ENCODE peak calls at places on chromosomes 7 and 10, in seven cellular contexts. One of them, this sample, is unnamed.

GRCh38 chr10:61545170-61545569 is 92.0 kb upstream of the TMEM26 start:
- DNase-seq in skeletal muscle cell: no peak
- DNase-seq in stimulated activated CD4-positive, alpha-beta T cell treated with anti-CD3 and anti-CD28 coated beads, Interleukin-12 subunit alpha, Interleukin-12 subunit beta, amount 100 ng/mL, for 4 hours: no peak
- DNase-seq in AG09309: no peak
- DNase-seq in renal cortical epithelial cell: no peak
- DNase-seq in NCI-H345: no peak
- DNase-seq in SW 1271: no peak
- DNase-seq in this sample: no peak

GRCh38 chr10:27143686-27144085 is 10.5 kb downstream of the YME1L1 start:
- DNase-seq in skeletal muscle cell: no peak
- DNase-seq in stimulated activated CD4-positive, alpha-beta T cell treated with anti-CD3 and anti-CD28 coated beads, Interleukin-12 subunit alpha, Interleukin-12 subunit beta, amount 100 ng/mL, for 4 hours: no peak
- DNase-seq in AG09309: no peak
- DNase-seq in renal cortical epithelial cell: no peak
- DNase-seq in NCI-H345: no peak
- DNase-seq in SW 1271: no peak
- DNase-seq in this sample: no peak

GRCh38 chr10:92177546-92177945 is 113.3 kb downstream of the CPEB3 start:
- DNase-seq in skeletal muscle cell: no peak
- DNase-seq in stimulated activated CD4-positive, alpha-beta T cell treated with anti-CD3 and anti-CD28 coated beads, Interleukin-12 subunit alpha, Interleukin-12 subunit beta, amount 100 ng/mL, for 4 hours: no peak
- DNase-seq in AG09309: no peak
- DNase-seq in renal cortical epithelial cell: no peak
- DNase-seq in NCI-H345: no peak
- DNase-seq in SW 1271: no peak
- DNase-seq in this sample: no peak

GRCh38 chr7:514651-515598 is 4.7 kb downstream of the PDGFA start:
- DNase-seq in skeletal muscle cell: no peak
- DNase-seq in stimulated activated CD4-positive, alpha-beta T cell treated with anti-CD3 and anti-CD28 coated beads, Interleukin-12 subunit alpha, Interleukin-12 subunit beta, amount 100 ng/mL, for 4 hours: peak
- DNase-seq in AG09309: no peak
- DNase-seq in renal cortical epithelial cell: no peak
- DNase-seq in NCI-H345: no peak
- DNase-seq in SW 1271: no peak
- DNase-seq in this sample: no peak

GRCh38 chr7:122155566-122155965 is 11.5 kb upstream of the AASS start:
- DNase-seq in skeletal muscle cell: no peak
- DNase-seq in stimulated activated CD4-positive, alpha-beta T cell treated with anti-CD3 and anti-CD28 coated beads, Interleukin-12 subunit alpha, Interleukin-12 subunit beta, amount 100 ng/mL, for 4 hours: no peak
- DNase-seq in AG09309: no peak
- DNase-seq in renal cortical epithelial cell: no peak
- DNase-seq in NCI-H345: no peak
- DNase-seq in SW 1271: no peak
- DNase-seq in this sample: no peak

GRCh38 chr10:19658131-19658530 is 158.1 kb upstream of the PLXDC2 start:
- DNase-seq in skeletal muscle cell: no peak
- DNase-seq in stimulated activated CD4-positive, alpha-beta T cell treated with anti-CD3 and anti-CD28 coated beads, Interleukin-12 subunit alpha, Interleukin-12 subunit beta, amount 100 ng/mL, for 4 hours: no peak
- DNase-seq in AG09309: no peak
- DNase-seq in renal cortical epithelial cell: no peak
- DNase-seq in NCI-H345: no peak
- DNase-seq in SW 1271: no peak
- DNase-seq in this sample: no peak

GRCh38 chr10:42996588-42996987 is 80.3 kb upstream of the RET start:
- DNase-seq in skeletal muscle cell: no peak
- DNase-seq in stimulated activated CD4-positive, alpha-beta T cell treated with anti-CD3 and anti-CD28 coated beads, Interleukin-12 subunit alpha, Interleukin-12 subunit beta, amount 100 ng/mL, for 4 hours: no peak
- DNase-seq in AG09309: no peak
- DNase-seq in renal cortical epithelial cell: no peak
- DNase-seq in NCI-H345: no peak
- DNase-seq in SW 1271: no peak
- DNase-seq in this sample: no peak

GRCh38 chr7:159118623-159119022 is 26.0 kb downstream of the VIPR2 start:
- DNase-seq in skeletal muscle cell: no peak
- DNase-seq in stimulated activated CD4-positive, alpha-beta T cell treated with anti-CD3 and anti-CD28 coated beads, Interleukin-12 subunit alpha, Interleukin-12 subunit beta, amount 100 ng/mL, for 4 hours: no peak
- DNase-seq in AG09309: no peak
- DNase-seq in renal cortical epithelial cell: no peak
- DNase-seq in NCI-H345: no peak
- DNase-seq in SW 1271: no peak
- DNase-seq in this sample: no peak

GRCh38 chr7:36440880-36441279 is 51.2 kb downstream of the ANLN start:
- DNase-seq in skeletal muscle cell: no peak
- DNase-seq in stimulated activated CD4-positive, alpha-beta T cell treated with anti-CD3 and anti-CD28 coated beads, Interleukin-12 subunit alpha, Interleukin-12 subunit beta, amount 100 ng/mL, for 4 hours: no peak
- DNase-seq in AG09309: peak
- DNase-seq in renal cortical epithelial cell: peak
- DNase-seq in NCI-H345: peak
- DNase-seq in SW 1271: no peak
- DNase-seq in this sample: peak

GRCh38 chr7:98731651-98732050 is 114.6 kb downstream of the NPTX2 start:
- DNase-seq in skeletal muscle cell: no peak
- DNase-seq in stimulated activated CD4-positive, alpha-beta T cell treated with anti-CD3 and anti-CD28 coated beads, Interleukin-12 subunit alpha, Interleukin-12 subunit beta, amount 100 ng/mL, for 4 hours: no peak
- DNase-seq in AG09309: no peak
- DNase-seq in renal cortical epithelial cell: no peak
- DNase-seq in NCI-H345: no peak
- DNase-seq in SW 1271: no peak
- DNase-seq in this sample: no peak

GRCh38 chr10:115606081-115606480 is 512.9 kb downstream of the ATRNL1 start:
- DNase-seq in skeletal muscle cell: peak
- DNase-seq in stimulated activated CD4-positive, alpha-beta T cell treated with anti-CD3 and anti-CD28 coated beads, Interleukin-12 subunit alpha, Interleukin-12 subunit beta, amount 100 ng/mL, for 4 hours: no peak
- DNase-seq in AG09309: no peak
- DNase-seq in renal cortical epithelial cell: no peak
- DNase-seq in NCI-H345: no peak
- DNase-seq in SW 1271: no peak
- DNase-seq in this sample: no peak

GRCh38 chr7:18003286-18003685 is 24.4 kb downstream of the PRPS1L1 start:
- DNase-seq in skeletal muscle cell: no peak
- DNase-seq in stimulated activated CD4-positive, alpha-beta T cell treated with anti-CD3 and anti-CD28 coated beads, Interleukin-12 subunit alpha, Interleukin-12 subunit beta, amount 100 ng/mL, for 4 hours: no peak
- DNase-seq in AG09309: no peak
- DNase-seq in renal cortical epithelial cell: no peak
- DNase-seq in NCI-H345: no peak
- DNase-seq in SW 1271: no peak
- DNase-seq in this sample: no peak

GRCh38 chr10:89206402-89207180 is 526 bp downstream of the CH25H start:
- DNase-seq in skeletal muscle cell: no peak
- DNase-seq in stimulated activated CD4-positive, alpha-beta T cell treated with anti-CD3 and anti-CD28 coated beads, Interleukin-12 subunit alpha, Interleukin-12 subunit beta, amount 100 ng/mL, for 4 hours: peak
- DNase-seq in AG09309: no peak
- DNase-seq in renal cortical epithelial cell: peak
- DNase-seq in NCI-H345: peak
- DNase-seq in SW 1271: no peak
- DNase-seq in this sample: no peak

GRCh38 chr7:445563-446288 is 73.9 kb downstream of the PDGFA start:
- DNase-seq in skeletal muscle cell: no peak
- DNase-seq in stimulated activated CD4-positive, alpha-beta T cell treated with anti-CD3 and anti-CD28 coated beads, Interleukin-12 subunit alpha, Interleukin-12 subunit beta, amount 100 ng/mL, for 4 hours: no peak
- DNase-seq in AG09309: no peak
- DNase-seq in renal cortical epithelial cell: no peak
- DNase-seq in NCI-H345: no peak
- DNase-seq in SW 1271: no peak
- DNase-seq in this sample: no peak

GRCh38 chr7:55048221-55048859 is 29.5 kb downstream of the EGFR start:
- DNase-seq in skeletal muscle cell: no peak
- DNase-seq in stimulated activated CD4-positive, alpha-beta T cell treated with anti-CD3 and anti-CD28 coated beads, Interleukin-12 subunit alpha, Interleukin-12 subunit beta, amount 100 ng/mL, for 4 hours: no peak
- DNase-seq in AG09309: no peak
- DNase-seq in renal cortical epithelial cell: no peak
- DNase-seq in NCI-H345: peak
- DNase-seq in SW 1271: no peak
- DNase-seq in this sample: peak

GRCh38 chr7:126606331-126606730 is 646.4 kb downstream of the GRM8 start:
- DNase-seq in skeletal muscle cell: no peak
- DNase-seq in stimulated activated CD4-positive, alpha-beta T cell treated with anti-CD3 and anti-CD28 coated beads, Interleukin-12 subunit alpha, Interleukin-12 subunit beta, amount 100 ng/mL, for 4 hours: no peak
- DNase-seq in AG09309: no peak
- DNase-seq in renal cortical epithelial cell: peak
- DNase-seq in NCI-H345: peak
- DNase-seq in SW 1271: no peak
- DNase-seq in this sample: no peak

GRCh38 chr10:52276982-52277381 is 37.1 kb upstream of the DKK1 start:
- DNase-seq in skeletal muscle cell: no peak
- DNase-seq in stimulated activated CD4-positive, alpha-beta T cell treated with anti-CD3 and anti-CD28 coated beads, Interleukin-12 subunit alpha, Interleukin-12 subunit beta, amount 100 ng/mL, for 4 hours: no peak
- DNase-seq in AG09309: no peak
- DNase-seq in renal cortical epithelial cell: no peak
- DNase-seq in NCI-H345: no peak
- DNase-seq in SW 1271: no peak
- DNase-seq in this sample: no peak

GRCh38 chr7:22662490-22663145 is 64.4 kb upstream of the IL6 start:
- DNase-seq in skeletal muscle cell: no peak
- DNase-seq in stimulated activated CD4-positive, alpha-beta T cell treated with anti-CD3 and anti-CD28 coated beads, Interleukin-12 subunit alpha, Interleukin-12 subunit beta, amount 100 ng/mL, for 4 hours: no peak
- DNase-seq in AG09309: no peak
- DNase-seq in renal cortical epithelial cell: peak
- DNase-seq in NCI-H345: no peak
- DNase-seq in SW 1271: no peak
- DNase-seq in this sample: no peak

GRCh38 chr7:83918142-83918541 is 269.2 kb upstream of the SEMA3E start:
- DNase-seq in skeletal muscle cell: no peak
- DNase-seq in stimulated activated CD4-positive, alpha-beta T cell treated with anti-CD3 and anti-CD28 coated beads, Interleukin-12 subunit alpha, Interleukin-12 subunit beta, amount 100 ng/mL, for 4 hours: no peak
- DNase-seq in AG09309: no peak
- DNase-seq in renal cortical epithelial cell: no peak
- DNase-seq in NCI-H345: no peak
- DNase-seq in SW 1271: no peak
- DNase-seq in this sample: no peak

GRCh38 chr10:69411476-69411875 is 5.2 kb downstream of the TACR2 start:
- DNase-seq in skeletal muscle cell: no peak
- DNase-seq in stimulated activated CD4-positive, alpha-beta T cell treated with anti-CD3 and anti-CD28 coated beads, Interleukin-12 subunit alpha, Interleukin-12 subunit beta, amount 100 ng/mL, for 4 hours: no peak
- DNase-seq in AG09309: no peak
- DNase-seq in renal cortical epithelial cell: no peak
- DNase-seq in NCI-H345: no peak
- DNase-seq in SW 1271: no peak
- DNase-seq in this sample: no peak

GRCh38 chr10:18659784-18660561 is 742 bp downstream of the ARL5B start:
- DNase-seq in skeletal muscle cell: no peak
- DNase-seq in stimulated activated CD4-positive, alpha-beta T cell treated with anti-CD3 and anti-CD28 coated beads, Interleukin-12 subunit alpha, Interleukin-12 subunit beta, amount 100 ng/mL, for 4 hours: no peak
- DNase-seq in AG09309: no peak
- DNase-seq in renal cortical epithelial cell: peak
- DNase-seq in NCI-H345: peak
- DNase-seq in SW 1271: no peak
- DNase-seq in this sample: peak

GRCh38 chr7:81111358-81111757 is 192.5 kb upstream of the SEMA3C start:
- DNase-seq in skeletal muscle cell: peak
- DNase-seq in stimulated activated CD4-positive, alpha-beta T cell treated with anti-CD3 and anti-CD28 coated beads, Interleukin-12 subunit alpha, Interleukin-12 subunit beta, amount 100 ng/mL, for 4 hours: no peak
- DNase-seq in AG09309: peak
- DNase-seq in renal cortical epithelial cell: peak
- DNase-seq in NCI-H345: no peak
- DNase-seq in SW 1271: no peak
- DNase-seq in this sample: no peak

GRCh38 chr7:148242271-148242801 is 348.2 kb upstream of the C7orf33 start:
- DNase-seq in skeletal muscle cell: no peak
- DNase-seq in stimulated activated CD4-positive, alpha-beta T cell treated with anti-CD3 and anti-CD28 coated beads, Interleukin-12 subunit alpha, Interleukin-12 subunit beta, amount 100 ng/mL, for 4 hours: no peak
- DNase-seq in AG09309: no peak
- DNase-seq in renal cortical epithelial cell: peak
- DNase-seq in NCI-H345: peak
- DNase-seq in SW 1271: no peak
- DNase-seq in this sample: peak

GRCh38 chr10:61963669-61964058 is 62.2 kb downstream of the ARID5B start:
- DNase-seq in skeletal muscle cell: no peak
- DNase-seq in stimulated activated CD4-positive, alpha-beta T cell treated with anti-CD3 and anti-CD28 coated beads, Interleukin-12 subunit alpha, Interleukin-12 subunit beta, amount 100 ng/mL, for 4 hours: no peak
- DNase-seq in AG09309: no peak
- DNase-seq in renal cortical epithelial cell: no peak
- DNase-seq in NCI-H345: no peak
- DNase-seq in SW 1271: no peak
- DNase-seq in this sample: no peak

GRCh38 chr10:71771821-71772617 is 1.3 kb downstream of the VSIR start:
- DNase-seq in skeletal muscle cell: no peak
- DNase-seq in stimulated activated CD4-positive, alpha-beta T cell treated with anti-CD3 and anti-CD28 coated beads, Interleukin-12 subunit alpha, Interleukin-12 subunit beta, amount 100 ng/mL, for 4 hours: peak
- DNase-seq in AG09309: peak
- DNase-seq in renal cortical epithelial cell: peak
- DNase-seq in NCI-H345: no peak
- DNase-seq in SW 1271: peak
- DNase-seq in this sample: no peak

GRCh38 chr7:143008007-143008901 is 18.7 kb downstream of the OR9A2 start:
- DNase-seq in skeletal muscle cell: no peak
- DNase-seq in stimulated activated CD4-positive, alpha-beta T cell treated with anti-CD3 and anti-CD28 coated beads, Interleukin-12 subunit alpha, Interleukin-12 subunit beta, amount 100 ng/mL, for 4 hours: peak
- DNase-seq in AG09309: no peak
- DNase-seq in renal cortical epithelial cell: peak
- DNase-seq in NCI-H345: peak
- DNase-seq in SW 1271: no peak
- DNase-seq in this sample: peak

GRCh38 chr7:149184274-149184673 is 11.1 kb upstream of the ZNF282 start:
- DNase-seq in skeletal muscle cell: no peak
- DNase-seq in stimulated activated CD4-positive, alpha-beta T cell treated with anti-CD3 and anti-CD28 coated beads, Interleukin-12 subunit alpha, Interleukin-12 subunit beta, amount 100 ng/mL, for 4 hours: no peak
- DNase-seq in AG09309: no peak
- DNase-seq in renal cortical epithelial cell: no peak
- DNase-seq in NCI-H345: no peak
- DNase-seq in SW 1271: no peak
- DNase-seq in this sample: no peak

GRCh38 chr7:92790987-92791386 is 45.4 kb downstream of the CDK6 start:
- DNase-seq in skeletal muscle cell: no peak
- DNase-seq in stimulated activated CD4-positive, alpha-beta T cell treated with anti-CD3 and anti-CD28 coated beads, Interleukin-12 subunit alpha, Interleukin-12 subunit beta, amount 100 ng/mL, for 4 hours: no peak
- DNase-seq in AG09309: no peak
- DNase-seq in renal cortical epithelial cell: peak
- DNase-seq in NCI-H345: no peak
- DNase-seq in SW 1271: no peak
- DNase-seq in this sample: no peak